ENCODE peak calls at places on chromosomes 6 and 20, in six cellular contexts. G is fibroblast of lung, C is adrenal gland, P is cardiac muscle cell, F is transverse colon, S is adipocyte. M is an unnamed sample. For H3K4me1 and H3K27me3, the result is how much of the 10 kb centered on the place peaks cover.

GRCh38 chr20:43722153-43722505 is 4.7 kb downstream of the GTSF1L start:
- DNase-seq in F (no peak), G (no peak), P (no peak), C (no peak), S (no peak), M (no peak)

GRCh38 chr6:149651056-149651455 is 2.5 kb upstream of the KATNA1 start:
- DNase-seq in S (no peak), C (no peak), F (no peak), P (no peak), G (no peak), M (no peak)

GRCh38 chr6:113684382-113684901 is 172.7 kb upstream of the MARCKS start:
- DNase-seq in C (no peak), G (no peak), F (no peak), S (no peak), P (no peak), M (no peak)

GRCh38 chr20:46132705-46133120 is 14.6 kb downstream of the CD40 start:
- DNase-seq in F (peak), C (peak), P (peak), G (peak), S (peak), M (peak)

GRCh38 chr6:107585815-107586435 is 96.0 kb downstream of the SOBP start:
- DNase-seq in F (no peak), C (no peak), S (no peak), G (no peak), P (peak), M (no peak)

GRCh38 chr20:8790442-8791074 is 278.3 kb upstream of the PLCB4 start:
- DNase-seq in S (peak), P (peak), G (peak), F (peak), C (peak), M (peak)

GRCh38 chr20:57664476-57664875 is 44.2 kb upstream of the ZBP1 start:
- DNase-seq in G (no peak), F (peak), S (no peak), C (no peak), P (no peak), M (no peak)

GRCh38 chr20:57947421-57948176 is 237.8 kb upstream of the PMEPA1 start:
- DNase-seq in G (peak), C (no peak), P (no peak), S (peak), F (no peak), M (no peak)

GRCh38 chr6:82298012-82298411 is 50.5 kb upstream of the IBTK start:
- DNase-seq in S (peak), G (no peak), F (no peak), C (no peak), P (no peak), M (no peak)

GRCh38 chr20:43910564-43910963 is 4.1 kb upstream of the TOX2 start:
- DNase-seq in S (no peak), P (no peak), F (no peak), G (no peak), C (no peak), M (no peak)

GRCh38 chr6:154474636-154475428 is 35.7 kb downstream of the CNKSR3 start:
- DNase-seq in P (no peak), S (peak), G (peak), F (no peak), C (peak), M (no peak)

GRCh38 chr6:53666271-53666626 is 693 bp upstream of the KLHL31 start:
- DNase-seq in C (no peak), F (no peak), S (no peak), P (no peak), G (no peak), M (no peak)
- H3K4me3 ChIP-seq in C (no peak), F (no peak), S (no peak), P (no peak), G (no peak), M (no peak)

DNA sequence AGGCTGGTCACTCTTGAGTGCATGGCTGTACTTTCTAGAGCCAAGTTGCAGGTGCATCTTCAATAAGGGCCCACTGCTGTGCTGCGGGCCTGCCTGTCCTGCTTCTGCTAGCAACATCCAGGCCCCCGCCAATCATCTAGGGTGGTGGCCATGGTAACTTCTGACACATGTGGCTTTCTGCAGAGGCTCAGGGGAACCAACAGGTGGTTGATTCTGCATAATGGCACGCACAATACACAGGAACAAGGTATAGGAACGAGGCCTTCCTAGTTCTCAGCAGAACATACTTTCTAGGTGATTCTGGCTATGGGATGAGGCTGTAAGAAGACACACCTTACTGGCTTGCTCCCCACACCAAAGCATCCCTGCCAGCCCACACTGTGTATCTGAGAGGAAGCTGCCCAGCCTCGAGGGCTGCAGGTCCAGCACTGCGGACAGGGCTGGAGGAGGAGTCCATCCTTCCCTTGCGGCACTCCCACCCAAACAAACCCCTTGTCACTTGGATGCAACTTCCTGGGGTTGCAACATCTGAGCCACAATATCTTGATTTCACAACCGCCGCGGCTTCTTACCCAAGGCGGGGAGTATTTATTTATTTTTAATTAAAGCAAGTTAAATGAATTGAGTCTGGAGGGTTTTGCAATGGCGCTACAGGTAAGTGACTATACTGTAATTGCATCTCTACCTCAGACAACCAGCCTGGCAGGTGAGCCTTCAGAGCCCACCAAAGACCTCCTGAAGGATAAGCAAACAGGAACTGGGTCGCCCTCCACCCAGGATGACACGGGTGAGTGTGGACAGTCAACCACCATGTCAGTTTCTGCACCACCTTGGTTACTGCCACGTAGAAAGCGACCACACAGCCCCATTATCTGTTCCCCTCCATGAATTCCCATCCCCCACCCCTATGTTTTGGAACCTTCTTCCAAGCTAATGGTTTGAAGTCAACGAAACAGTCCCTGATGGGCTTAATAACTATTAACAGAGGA is 49.6 kb downstream of the SULF2 start:
- DNase-seq in P (no peak), G (peak), S (peak), F (no peak), C (peak), M (no peak)
- H3K4me1 ChIP-seq in P (under half), G (under half), S (under half), F (under half), C (under half), M (under half)

GRCh38 chr20:63092660-63093215 is 86.0 kb upstream of the BHLHE23 start:
- DNase-seq in F (peak), S (no peak), P (no peak), G (no peak), C (no peak), M (no peak)
- H3K27me3 ChIP-seq in F (half or more), S (under half), P (under half), G (under half), C (under half), M (under half)

DNA sequence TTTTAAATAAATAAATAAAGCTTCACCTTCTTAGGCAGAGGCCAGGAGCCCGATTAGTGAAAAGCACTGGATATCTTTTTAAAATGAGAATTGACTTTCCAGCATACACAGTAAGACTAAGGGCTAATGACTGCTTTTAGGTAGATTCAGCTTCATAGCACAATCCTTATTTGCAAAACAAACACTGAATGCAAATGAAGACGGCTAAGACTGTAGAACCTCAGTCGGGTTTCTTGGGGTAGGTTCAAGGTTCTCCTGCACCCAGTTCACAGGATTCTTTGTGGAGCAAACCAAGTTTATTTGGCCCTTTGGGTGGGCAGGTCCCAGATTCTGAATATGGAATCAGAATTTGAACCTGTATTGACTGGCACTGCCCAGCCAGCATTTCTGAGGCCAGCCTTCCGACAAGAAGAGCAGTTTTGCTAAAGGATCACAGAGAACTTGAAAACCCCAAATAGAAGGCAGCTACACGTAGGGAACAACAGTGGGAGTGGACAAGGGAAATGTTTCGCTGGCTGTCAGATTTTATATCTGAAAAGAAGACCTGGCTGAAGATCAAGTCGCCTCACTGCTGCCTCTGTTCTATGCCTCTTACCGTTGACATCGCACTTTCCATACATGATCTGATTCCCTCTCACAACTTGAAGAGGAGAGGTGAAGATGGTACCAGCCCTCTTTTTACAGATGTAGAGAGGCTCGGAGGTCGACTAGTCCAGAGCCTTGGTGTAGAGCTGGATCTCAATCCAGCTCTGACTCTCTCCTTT is 8.2 kb downstream of the TRERF1 start:
- DNase-seq in G (peak), C (no peak), P (no peak), F (no peak), S (no peak), M (no peak)
- H3K4me3 ChIP-seq in G (no peak), C (no peak), P (no peak), F (no peak), S (peak), M (no peak)

GRCh38 chr6:134029495-134030455 is 22.6 kb downstream of the SLC2A12 start:
- DNase-seq in S (peak), F (no peak), C (no peak), P (no peak), G (peak), M (no peak)
- H3K4me1 ChIP-seq in S (under half), F (under half), C (under half), P (under half), G (under half), M (under half)

DNA sequence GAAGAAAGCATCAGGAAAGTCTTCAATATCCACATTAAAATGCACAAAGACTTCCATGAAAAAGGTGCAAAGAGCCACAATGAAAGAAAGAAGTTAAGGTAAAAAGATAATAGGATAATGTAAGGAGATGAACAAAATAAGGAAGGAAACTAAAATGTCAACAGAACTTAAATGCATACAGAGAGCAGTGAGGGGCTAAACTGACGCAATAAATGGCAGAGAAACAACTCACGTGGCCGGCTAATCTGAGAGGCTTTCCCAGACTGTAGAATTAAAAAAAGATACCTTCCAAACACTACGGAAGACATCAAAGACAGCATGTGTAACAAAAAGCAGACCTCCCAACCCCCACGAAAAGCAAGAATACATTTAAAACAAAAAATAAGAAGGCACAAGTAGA is 73.7 kb downstream of the GMDS start:
- DNase-seq in S (no peak), G (no peak), C (no peak), F (no peak), P (no peak), M (no peak)
- H3K27me3 ChIP-seq in S (under half), G (under half), C (under half), F (under half), P (under half), M (under half)

GRCh38 chr20:35606127-35606526 is 9.5 kb upstream of the SPAG4 start:
- DNase-seq in G (no peak), F (no peak), S (no peak), P (no peak), C (no peak), M (no peak)
- H3K4me3 ChIP-seq in G (no peak), F (no peak), S (no peak), P (no peak), C (no peak), M (no peak)

M was measured in thyroid gland.